ENCODE peak calls at places on chromosome 9, in eight cellular contexts. X is AG09309; W is Right ventricle myocardium inferior; M is activated T-cell treated with anti-CD3 and anti-CD28 coated beads, Interleukin-2, amount 50 U/mL, for 4 hours; Z is activated CD4-positive, alpha-beta T cell treated with anti-CD3 and anti-CD28 coated beads, Interleukin-2, amount 50 U/mL, for 4 hours; N is stomach; H is breast epithelium; K is Peyer's patch. G is an unnamed sample.
A peak's percentile ranks its signal among the peaks of the same experiment; 100 is the strongest.

GRCh38 chr9:4306066-4306787 is 6.4 kb upstream of the GLIS3 start:
- DNase-seq in H (no peak), Z (peak; percentile 15), X (no peak), N (no peak), W (no peak), M (peak; percentile 21), K (no peak), G (no peak)

GRCh38 chr9:85510830-85511504 is 230.8 kb downstream of the AGTPBP1 start:
- DNase-seq in Z (no peak), K (no peak), X (no peak), H (no peak), N (no peak), W (no peak), M (no peak), G (no peak)

GRCh38 chr9:85016389-85016997 is 347.0 kb downstream of the NTRK2 start:
- DNase-seq in N (no peak), X (no peak), K (no peak), H (no peak), Z (no peak), M (no peak), W (no peak), G (no peak)

GRCh38 chr9:84163227-84163626 is 177.3 kb downstream of the SLC28A3 start:
- DNase-seq in K (no peak), W (no peak), N (no peak), Z (no peak), M (no peak), X (no peak), H (no peak), G (no peak)

GRCh38 chr9:21412109-21412508 is 3.2 kb downstream of the IFNA8 start:
- DNase-seq in H (no peak), M (no peak), X (no peak), K (no peak), Z (no peak), N (no peak), W (no peak), G (no peak)

GRCh38 chr9:96391021-96391765 is 7.7 kb upstream of the SLC35D2 start:
- DNase-seq in K (no peak), H (no peak), W (no peak), Z (no peak), X (no peak), N (peak; percentile 60), M (no peak), G (no peak)

GRCh38 chr9:76665458-76665857 is 98.8 kb upstream of the PCA3 start:
- DNase-seq in H (no peak), K (no peak), N (no peak), Z (no peak), W (no peak), X (no peak), M (no peak), G (no peak)

GRCh38 chr9:111348821-111349271 is 18.8 kb upstream of the OR2K2 start:
- DNase-seq in W (no peak), M (no peak), N (peak; percentile 63), X (no peak), Z (no peak), H (no peak), K (no peak), G (no peak)

GRCh38 chr9:121318631-121319393 is 50.9 kb downstream of the GSN start:
- DNase-seq in N (no peak), Z (no peak), M (no peak), X (no peak), K (no peak), W (no peak), H (no peak), G (no peak)

GRCh38 chr9:112278152-112278551 is 55.3 kb downstream of the PTBP3 start:
- DNase-seq in X (no peak), M (no peak), K (no peak), Z (no peak), N (no peak), H (no peak), W (no peak), G (no peak)

GRCh38 chr9:136545966-136546696 is at the start of gene NOTCH1:
- DNase-seq in K (peak; percentile 87), Z (peak; percentile 81), M (peak; percentile 83), X (peak; percentile 69), W (peak; percentile 98), N (peak; percentile 93), H (peak; percentile 92), G (peak; percentile 78)

GRCh38 chr9:17843236-17843635 is 264.4 kb downstream of the SH3GL2 start:
- DNase-seq in X (no peak), W (no peak), M (no peak), H (no peak), N (no peak), Z (no peak), K (no peak), G (no peak)

GRCh38 chr9:107948086-107948485 is 458.5 kb upstream of the KLF4 start:
- DNase-seq in K (no peak), H (no peak), Z (no peak), W (no peak), X (no peak), N (no peak), M (no peak), G (no peak)

GRCh38 chr9:92600742-92601261 is 65.0 kb upstream of the ECM2 start:
- DNase-seq in X (no peak), H (no peak), Z (no peak), K (no peak), N (no peak), M (no peak), W (no peak), G (no peak)